ENCODE peak calls at places on chromosomes 6 and 20, in four cellular contexts. K, M, A and O are unnamed samples.

GRCh38 chr20:37316775-37317170 is 27.3 kb downstream of the MANBAL start:
- DNase-seq in K (no peak), M (no peak), A (no peak), O (no peak)

GRCh38 chr6:6841571-6841970 is 253.1 kb downstream of the LY86 start:
- DNase-seq in K (peak; percentile 43), M (no peak), A (no peak), O (no peak)

GRCh38 chr6:149746147-149746946 is at the start of gene NUP43:
- DNase-seq in K (peak; percentile 98), M (peak; percentile 81), A (peak; percentile 92), O (peak; percentile 99)

GRCh38 chr6:6866656-6867390 is 240.9 kb upstream of the RREB1 start:
- DNase-seq in K (no peak), M (no peak), A (no peak), O (no peak)

GRCh38 chr6:83613378-83613777 is 95.5 kb downstream of the SNAP91 start:
- DNase-seq in K (no peak), M (no peak), A (no peak), O (no peak)

GRCh38 chr20:10113746-10114145 is 79.0 kb downstream of the ANKEF1 start:
- DNase-seq in K (no peak), M (no peak), A (no peak), O (no peak)

GRCh38 chr20:2705931-2706645 is 13.5 kb downstream of the EBF4 start:
- DNase-seq in K (no peak), M (no peak), A (no peak), O (no peak)

GRCh38 chr6:8905647-8906231 is 470.4 kb upstream of the SLC35B3 start:
- DNase-seq in K (no peak), M (no peak), A (no peak), O (no peak)

GRCh38 chr6:167927246-167927645 is 70.2 kb upstream of the KIF25 start:
- DNase-seq in K (no peak), M (no peak), A (no peak), O (no peak)

GRCh38 chr20:62780204-62780603 is 16.1 kb upstream of the MRGBP start:
- DNase-seq in K (no peak), M (no peak), A (no peak), O (no peak)

GRCh38 chr20:62641749-62642665 is at the start of gene SLCO4A1:
- DNase-seq in K (peak; percentile 95), M (peak; percentile 81), A (peak; percentile 56), O (peak; percentile 99)

GRCh38 chr20:58639182-58640146 is 11.6 kb upstream of the STX16 start:
- DNase-seq in K (no peak), M (no peak), A (no peak), O (no peak)
- TF ChIP-seq MYC in K (no peak), M (no peak), A (no peak), O (no peak)

GRCh38 chr6:166204852-166205650 is 37.4 kb upstream of the TBXT start:
- DNase-seq in K (no peak), M (no peak), A (no peak), O (no peak)
- TF ChIP-seq MYC in K (no peak), M (no peak), A (no peak), O (no peak)

DNA sequence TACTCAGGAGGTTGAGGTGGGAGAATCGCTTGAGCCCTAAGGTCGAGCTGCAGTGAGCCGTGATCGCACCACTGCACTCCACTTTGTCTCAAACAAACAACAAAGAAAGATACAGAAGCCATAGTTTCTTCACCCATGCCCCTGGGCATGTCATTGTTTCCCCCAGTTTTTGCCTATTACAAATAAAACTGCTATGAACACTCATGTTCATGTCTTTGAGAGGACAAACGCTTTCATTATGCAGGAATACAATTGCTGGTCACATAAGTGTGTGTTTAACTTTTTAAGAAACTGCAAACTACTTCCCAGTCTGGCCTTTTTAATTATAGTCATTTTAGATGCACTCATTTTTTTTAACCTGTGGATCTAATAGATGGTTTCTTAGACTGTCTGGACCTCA is 12.2 kb upstream of the TTPAL start:
- DNase-seq in K (no peak), M (no peak), A (no peak), O (no peak)
- TF ChIP-seq MYC in K (no peak), M (no peak), A (no peak), O (no peak)

GRCh38 chr6:119035459-119035858 is 43.0 kb downstream of the FAM184A start:
- DNase-seq in K (no peak), M (no peak), A (no peak), O (peak; percentile 39)

GRCh38 chr6:119037941-119038623 is 40.4 kb downstream of the FAM184A start:
- DNase-seq in K (no peak), M (no peak), A (no peak), O (peak; percentile 62)

GRCh38 chr6:119034827-119035458 is 43.5 kb downstream of the FAM184A start:
- DNase-seq in K (no peak), M (no peak), A (peak; percentile 42), O (no peak)

GRCh38 chr6:119037264-119037663 is 41.2 kb downstream of the FAM184A start:
- DNase-seq in K (no peak), M (no peak), A (no peak), O (peak; percentile 22)

GRCh38 chr6:119036076-119036475 is 42.4 kb downstream of the FAM184A start:
- DNase-seq in K (no peak), M (no peak), A (no peak), O (no peak)
- TF ChIP-seq MYC in K (no peak), M (no peak), A (no peak), O (no peak)

DNA sequence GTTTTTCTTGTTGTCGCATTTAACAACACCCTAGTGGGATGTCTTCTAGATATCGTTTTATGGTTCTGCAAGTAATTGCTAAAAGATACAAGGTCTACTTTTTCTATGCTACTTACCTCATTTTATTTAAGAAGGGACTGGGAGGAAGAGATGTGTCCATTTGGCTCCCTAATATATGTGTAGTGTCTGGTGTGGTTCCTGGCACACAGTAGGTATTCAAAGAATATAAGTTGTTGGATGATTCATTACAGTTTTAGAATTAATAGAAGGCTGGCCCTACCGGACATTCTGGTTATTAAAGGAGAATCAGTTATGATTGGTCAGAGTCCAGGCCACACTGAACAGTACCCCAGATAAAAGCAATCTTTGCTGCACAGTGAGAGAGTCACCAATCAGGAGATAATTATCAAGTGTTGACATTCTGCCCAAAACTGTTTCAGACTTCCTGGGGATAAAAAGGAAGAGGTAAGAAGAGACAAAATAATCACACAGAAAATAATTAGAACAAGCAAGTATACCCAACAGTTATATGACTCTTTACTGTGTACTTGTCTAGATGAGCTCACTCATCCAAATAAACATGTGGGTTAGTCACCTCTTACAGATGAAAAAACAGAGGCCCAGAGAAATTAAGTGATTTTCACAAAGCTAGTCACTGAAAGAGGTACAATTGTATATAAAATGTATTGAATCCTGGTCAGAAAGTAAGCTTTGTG is 7.0 kb downstream of the TMEM244 start:
- DNase-seq in K (no peak), M (no peak), A (peak; percentile 60), O (peak; percentile 46)
- TF ChIP-seq MYC in K (no peak), M (no peak), A (no peak), O (no peak)

GRCh38 chr6:36386495-36387439 is 702 bp downstream of the ETV7 start:
- DNase-seq in K (peak; percentile 19), M (peak; percentile 15), A (peak; percentile 74), O (no peak)
- TF ChIP-seq MYC in K (no peak), M (no peak), A (no peak), O (no peak)

GRCh38 chr20:46367234-46367633 is 39.2 kb downstream of the ELMO2 start:
- DNase-seq in K (no peak), M (no peak), A (no peak), O (no peak)

GRCh38 chr20:46367967-46368901 is 38.2 kb downstream of the ELMO2 start:
- DNase-seq in K (no peak), M (no peak), A (no peak), O (peak; percentile 83)

GRCh38 chr20:46371656-46372055 is 34.8 kb downstream of the ELMO2 start:
- DNase-seq in K (peak; percentile 70), M (no peak), A (no peak), O (no peak)

GRCh38 chr20:46366826-46367225 is 39.6 kb downstream of the ELMO2 start:
- DNase-seq in K (no peak), M (no peak), A (no peak), O (no peak)

GRCh38 chr20:46368902-46369268 is 37.5 kb downstream of the ELMO2 start:
- DNase-seq in K (no peak), M (no peak), A (no peak), O (peak; percentile 19)
- TF ChIP-seq MYC in K (no peak), M (no peak), A (no peak), O (no peak)

GRCh38 chr6:14906621-14907020 is 339.2 kb upstream of the JARID2 start:
- DNase-seq in K (no peak), M (no peak), A (no peak), O (no peak)

GRCh38 chr6:14903176-14904088 is 342.4 kb upstream of the JARID2 start:
- DNase-seq in K (peak; percentile 93), M (no peak), A (no peak), O (no peak)

GRCh38 chr6:14900919-14901318 is 344.9 kb upstream of the JARID2 start:
- DNase-seq in K (no peak), M (no peak), A (no peak), O (no peak)

GRCh38 chr6:14910692-14911547 is 334.9 kb upstream of the JARID2 start:
- DNase-seq in K (peak; percentile 99), M (no peak), A (no peak), O (no peak)

DNA sequence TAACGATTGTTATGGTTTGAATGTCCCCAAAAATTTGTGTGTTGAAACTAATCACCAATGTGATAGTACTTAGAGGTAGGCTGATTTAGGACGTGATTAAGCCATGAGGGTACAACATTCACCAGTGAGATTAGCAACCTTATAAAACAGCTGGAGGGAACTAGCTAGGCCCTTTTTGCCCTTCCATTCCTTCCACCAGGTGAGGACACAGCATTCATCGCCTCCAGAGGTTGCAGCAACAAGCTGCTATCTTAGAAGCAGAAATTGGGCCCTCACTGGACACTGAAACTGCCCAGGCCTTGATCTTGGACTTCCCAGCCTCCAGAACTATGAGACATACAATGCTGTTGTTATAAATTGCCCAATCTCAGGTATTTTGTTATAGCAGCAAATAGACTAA is 340.7 kb upstream of the JARID2 start:
- DNase-seq in K (no peak), M (no peak), A (no peak), O (no peak)
- TF ChIP-seq MYC in K (no peak), M (no peak), A (no peak), O (no peak)

GRCh38 chr6:13709698-13710551 is 1.7 kb downstream of the RANBP9 start:
- DNase-seq in K (peak; percentile 70), M (no peak), A (peak; percentile 72), O (peak; percentile 63)
- TF ChIP-seq MYC in K (no peak), M (no peak), A (no peak), O (no peak)

GRCh38 chr20:33767739-33768138 is 35.9 kb downstream of the ZNF341 start:
- DNase-seq in K (no peak), M (no peak), A (no peak), O (no peak)
- TF ChIP-seq MYC in K (no peak), M (no peak), A (no peak), O (no peak)